ENCODE peak calls at places on chromosomes 3 and 15, in six cellular contexts. K, D, O, V, X and B are unnamed samples.

GRCh38 chr15:84981711-84982300 is at the start of gene PDE8A:
- DNase-seq in V (peak), D (no peak), X (peak), O (peak), K (peak), B (no peak)

GRCh38 chr3:81909756-81910155 is 148.3 kb upstream of the GBE1 start:
- DNase-seq in O (no peak), D (no peak), V (no peak), X (no peak), K (no peak), B (no peak)

GRCh38 chr3:59052803-59053411 is 3.1 kb upstream of the CFAP20DC start:
- DNase-seq in K (peak), D (no peak), X (peak), V (no peak), O (no peak), B (peak)

GRCh38 chr3:174441588-174442316 is 417.4 kb upstream of the NAALADL2 start:
- DNase-seq in O (no peak), X (no peak), K (no peak), D (no peak), V (no peak), B (no peak)

GRCh38 chr3:182139627-182140357 is 428.1 kb downstream of the SOX2 start:
- DNase-seq in X (no peak), D (no peak), V (no peak), O (no peak), K (no peak), B (no peak)

GRCh38 chr3:126654571-126655393 is at the start of gene TXNRD3:
- DNase-seq in D (peak), O (peak), X (peak), K (peak), V (peak), B (peak)

GRCh38 chr15:77107068-77107467 is 36.2 kb upstream of the TSPAN3 start:
- DNase-seq in D (no peak), K (no peak), V (peak), O (peak), X (no peak), B (no peak)

GRCh38 chr15:77497108-77497737 is 76.5 kb downstream of the HMG20A start:
- DNase-seq in V (peak), D (no peak), X (no peak), K (no peak), O (peak), B (no peak)

GRCh38 chr3:8593022-8593817 is 51.4 kb downstream of the SSUH2 start:
- DNase-seq in D (no peak), V (no peak), K (no peak), O (no peak), X (no peak), B (no peak)

GRCh38 chr3:10292505-10293419 is at the start of gene GHRL:
- DNase-seq in V (no peak), X (peak), O (no peak), D (peak), K (peak), B (peak)

GRCh38 chr3:16069149-16069922 is 105.1 kb upstream of the GALNT15 start:
- DNase-seq in V (no peak), D (no peak), X (no peak), K (no peak), O (no peak), B (no peak)

GRCh38 chr3:109268181-109268580 is 48.1 kb downstream of the DPPA2 start:
- DNase-seq in V (no peak), K (no peak), X (no peak), D (no peak), O (no peak), B (no peak)

GRCh38 chr3:143654906-143655305 is 193.4 kb downstream of the SLC9A9 start:
- DNase-seq in V (no peak), K (no peak), X (no peak), D (no peak), O (no peak), B (no peak)

GRCh38 chr3:176328198-176328597 is 869.1 kb downstream of the TBL1XR1 start:
- DNase-seq in V (no peak), K (no peak), D (no peak), X (no peak), O (no peak), B (no peak)

GRCh38 chr15:48062476-48062875 is 58.3 kb upstream of the SLC24A5 start:
- DNase-seq in V (no peak), K (no peak), D (no peak), X (no peak), O (no peak), B (no peak)

GRCh38 chr15:98395974-98396627 is 252.2 kb upstream of the IGF1R start:
- DNase-seq in K (no peak), X (no peak), D (no peak), O (no peak), V (no peak), B (no peak)

GRCh38 chr15:90028376-90028775 is 27.3 kb downstream of the ZNF710 start:
- DNase-seq in O (peak), X (no peak), K (no peak), V (no peak), D (no peak), B (no peak)

GRCh38 chr3:183537295-183537730 is 18.2 kb downstream of the KLHL6 start:
- DNase-seq in K (no peak), O (no peak), V (peak), X (no peak), D (no peak), B (no peak)

GRCh38 chr3:190531406-190531805 is 17.5 kb downstream of the IL1RAP start:
- DNase-seq in D (no peak), V (no peak), O (no peak), K (no peak), X (no peak), B (no peak)

GRCh38 chr15:57703387-57703786 is 3.1 kb upstream of the POLR2M start:
- DNase-seq in V (no peak), O (no peak), X (no peak), D (no peak), K (no peak), B (no peak)

GRCh38 chr3:17937081-17937480 is 194.7 kb upstream of the TBC1D5 start:
- DNase-seq in D (no peak), X (no peak), V (no peak), K (no peak), O (no peak), B (no peak)

GRCh38 chr15:84690342-84690741 is 25.6 kb downstream of the SEC11A start:
- DNase-seq in O (no peak), V (no peak), X (peak), D (no peak), K (no peak), B (no peak)

GRCh38 chr15:71730277-71731144 is 79.8 kb upstream of the NR2E3 start:
- DNase-seq in D (no peak), X (peak), K (peak), O (no peak), V (peak), B (peak)

GRCh38 chr3:83500422-83500821 is 1458.4 kb upstream of the CADM2 start:
- DNase-seq in O (no peak), X (no peak), K (no peak), D (no peak), V (no peak), B (no peak)

GRCh38 chr3:53347261-53348064 is at the start of gene DCP1A:
- DNase-seq in X (peak), K (peak), V (peak), D (peak), O (peak), B (peak)

GRCh38 chr15:69522361-69522760 is 69.7 kb downstream of the RPLP1 start:
- DNase-seq in X (no peak), D (no peak), O (no peak), V (no peak), K (no peak), B (no peak)

GRCh38 chr15:85527907-85528306 is 147.5 kb downstream of the AKAP13 start:
- DNase-seq in D (no peak), K (no peak), X (no peak), V (peak), O (no peak), B (no peak)

GRCh38 chr3:119786409-119786808 is 4.5 kb downstream of the NR1I2 start:
- DNase-seq in K (no peak), O (no peak), X (no peak), D (no peak), V (no peak), B (no peak)

GRCh38 chr3:125150525-125151436 is 61.8 kb downstream of the SLC12A8 start:
- DNase-seq in V (no peak), D (no peak), X (peak), O (no peak), K (peak), B (peak)

GRCh38 chr15:90902996-90903732 is at the start of gene MAN2A2:
- DNase-seq in X (peak), O (no peak), D (peak), V (peak), K (peak), B (peak)

GRCh38 chr3:70531063-70531657 is 218.7 kb upstream of the MDFIC2 start:
- DNase-seq in X (peak), D (no peak), K (peak), V (no peak), O (no peak), B (peak)
- TF ChIP-seq CTCF in X (peak), D (peak), K (peak), V (peak), O (peak), B (peak)

GRCh38 chr3:43477600-43477999 is 144.2 kb downstream of the ANO10 start:
- DNase-seq in V (peak), K (no peak), X (no peak), O (no peak), D (no peak), B (no peak)
- TF ChIP-seq CTCF in V (no peak), K (no peak), X (no peak), O (no peak), D (no peak), B (no peak)

GRCh38 chr3:103295974-103296570 is 861.3 kb downstream of the ZPLD1 start:
- DNase-seq in V (no peak), D (no peak), O (no peak), X (no peak), K (no peak), B (peak)
- TF ChIP-seq CTCF in V (peak), D (peak), O (no peak), X (no peak), K (no peak), B (peak)

GRCh38 chr15:41506796-41507341 is 6.8 kb downstream of the LTK start:
- DNase-seq in X (no peak), O (no peak), V (no peak), K (peak), D (no peak), B (no peak)
- TF ChIP-seq CTCF in X (no peak), O (no peak), V (no peak), K (peak), D (peak), B (peak)

DNA sequence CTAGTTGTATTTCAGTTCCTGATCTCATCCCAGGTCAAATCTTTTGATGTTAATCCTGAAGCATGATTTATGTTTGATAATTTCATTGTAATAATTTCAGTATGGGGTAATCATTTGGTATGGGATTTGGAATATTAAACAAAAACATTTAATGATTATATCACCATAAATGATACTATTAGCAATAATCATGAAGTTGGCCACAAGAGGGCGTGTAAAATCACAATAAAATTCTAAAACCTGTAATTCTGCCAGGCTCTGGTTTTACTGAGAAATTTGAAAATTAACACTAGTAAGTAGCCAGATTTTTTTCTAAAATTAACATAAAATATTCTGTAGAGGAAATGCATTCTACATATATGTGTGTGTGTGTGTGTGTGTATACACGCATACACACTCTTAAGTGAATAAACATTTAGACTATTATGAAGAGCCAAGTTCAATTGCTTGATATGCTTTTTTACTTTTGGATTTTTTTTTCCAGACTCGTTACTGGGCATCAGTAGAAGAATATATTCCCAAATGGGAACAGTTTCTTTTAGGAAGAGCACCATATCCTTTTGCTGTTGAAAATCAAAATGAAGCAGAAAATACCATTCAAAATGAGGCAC is 40.5 kb downstream of the FEZF2 start:
- DNase-seq in V (no peak), D (no peak), K (peak), O (no peak), X (no peak), B (no peak)
- TF ChIP-seq CTCF in V (peak), D (peak), K (peak), O (no peak), X (peak), B (peak)

GRCh38 chr3:177700117-177700516 is 502.8 kb upstream of the TBL1XR1 start:
- DNase-seq in V (no peak), O (no peak), X (no peak), D (no peak), K (no peak), B (no peak)
- TF ChIP-seq CTCF in V (no peak), O (no peak), X (no peak), D (no peak), K (no peak), B (no peak)